ENCODE peak calls at places on chromosome 1, in six cellular contexts. One of them, this sample, is unnamed.

GRCh38 chr1:9108056-9108665 is 20.7 kb downstream of the GPR157 start:
- DNase-seq in Kasumi-1: no peak
- DNase-seq in AG09319: no peak
- DNase-seq in stimulated activated CD4-positive, alpha-beta T cell treated with anti-CD3 and anti-CD28 coated beads, Interleukin-1b, Interleukin-23, amount 100 ng/mL, for 1 hour: no peak
- DNase-seq in endothelial cell: no peak
- DNase-seq in NCI-H1092 treated with DMSO at 0.1 percent for 48 hours: no peak
- DNase-seq in this sample: no peak

GRCh38 chr1:18339161-18339560 is 141.6 kb upstream of the KLHDC7A start:
- DNase-seq in Kasumi-1: no peak
- DNase-seq in AG09319: no peak
- DNase-seq in stimulated activated CD4-positive, alpha-beta T cell treated with anti-CD3 and anti-CD28 coated beads, Interleukin-1b, Interleukin-23, amount 100 ng/mL, for 1 hour: no peak
- DNase-seq in endothelial cell: no peak
- DNase-seq in NCI-H1092 treated with DMSO at 0.1 percent for 48 hours: no peak
- DNase-seq in this sample: no peak

GRCh38 chr1:186550832-186551231 is 89.9 kb upstream of the PDC start:
- DNase-seq in Kasumi-1: no peak
- DNase-seq in AG09319: no peak
- DNase-seq in stimulated activated CD4-positive, alpha-beta T cell treated with anti-CD3 and anti-CD28 coated beads, Interleukin-1b, Interleukin-23, amount 100 ng/mL, for 1 hour: no peak
- DNase-seq in endothelial cell: no peak
- DNase-seq in NCI-H1092 treated with DMSO at 0.1 percent for 48 hours: no peak
- DNase-seq in this sample: no peak

GRCh38 chr1:167628754-167629515 is 1.1 kb upstream of the RCSD1 start:
- DNase-seq in Kasumi-1: no peak
- DNase-seq in AG09319: no peak
- DNase-seq in stimulated activated CD4-positive, alpha-beta T cell treated with anti-CD3 and anti-CD28 coated beads, Interleukin-1b, Interleukin-23, amount 100 ng/mL, for 1 hour: no peak
- DNase-seq in endothelial cell: no peak
- DNase-seq in NCI-H1092 treated with DMSO at 0.1 percent for 48 hours: no peak
- DNase-seq in this sample: no peak

GRCh38 chr1:200337831-200338230 is 72.0 kb downstream of the ZNF281 start:
- DNase-seq in Kasumi-1: no peak
- DNase-seq in AG09319: no peak
- DNase-seq in stimulated activated CD4-positive, alpha-beta T cell treated with anti-CD3 and anti-CD28 coated beads, Interleukin-1b, Interleukin-23, amount 100 ng/mL, for 1 hour: no peak
- DNase-seq in endothelial cell: no peak
- DNase-seq in NCI-H1092 treated with DMSO at 0.1 percent for 48 hours: no peak
- DNase-seq in this sample: no peak

GRCh38 chr1:11654571-11655262 is at the start of gene FBXO44:
- DNase-seq in Kasumi-1: no peak
- DNase-seq in AG09319: no peak
- DNase-seq in stimulated activated CD4-positive, alpha-beta T cell treated with anti-CD3 and anti-CD28 coated beads, Interleukin-1b, Interleukin-23, amount 100 ng/mL, for 1 hour: peak
- DNase-seq in endothelial cell: peak
- DNase-seq in NCI-H1092 treated with DMSO at 0.1 percent for 48 hours: no peak
- DNase-seq in this sample: peak

GRCh38 chr1:87513270-87513669 is 184.6 kb downstream of the LMO4 start:
- DNase-seq in Kasumi-1: no peak
- DNase-seq in AG09319: no peak
- DNase-seq in stimulated activated CD4-positive, alpha-beta T cell treated with anti-CD3 and anti-CD28 coated beads, Interleukin-1b, Interleukin-23, amount 100 ng/mL, for 1 hour: no peak
- DNase-seq in endothelial cell: no peak
- DNase-seq in NCI-H1092 treated with DMSO at 0.1 percent for 48 hours: no peak
- DNase-seq in this sample: no peak

GRCh38 chr1:100556925-100557605 is 19.1 kb downstream of the GPR88 start:
- DNase-seq in Kasumi-1: no peak
- DNase-seq in AG09319: no peak
- DNase-seq in stimulated activated CD4-positive, alpha-beta T cell treated with anti-CD3 and anti-CD28 coated beads, Interleukin-1b, Interleukin-23, amount 100 ng/mL, for 1 hour: no peak
- DNase-seq in endothelial cell: no peak
- DNase-seq in NCI-H1092 treated with DMSO at 0.1 percent for 48 hours: no peak
- DNase-seq in this sample: no peak

GRCh38 chr1:153627797-153628626 is at the start of gene S100A1:
- DNase-seq in Kasumi-1: no peak
- DNase-seq in AG09319: no peak
- DNase-seq in stimulated activated CD4-positive, alpha-beta T cell treated with anti-CD3 and anti-CD28 coated beads, Interleukin-1b, Interleukin-23, amount 100 ng/mL, for 1 hour: no peak
- DNase-seq in endothelial cell: no peak
- DNase-seq in NCI-H1092 treated with DMSO at 0.1 percent for 48 hours: no peak
- DNase-seq in this sample: peak

GRCh38 chr1:219438386-219438785 is 174.5 kb downstream of the ZC3H11B start:
- DNase-seq in Kasumi-1: no peak
- DNase-seq in AG09319: no peak
- DNase-seq in stimulated activated CD4-positive, alpha-beta T cell treated with anti-CD3 and anti-CD28 coated beads, Interleukin-1b, Interleukin-23, amount 100 ng/mL, for 1 hour: no peak
- DNase-seq in endothelial cell: no peak
- DNase-seq in NCI-H1092 treated with DMSO at 0.1 percent for 48 hours: no peak
- DNase-seq in this sample: no peak

GRCh38 chr1:6891781-6892579 is 106.7 kb downstream of the CAMTA1 start:
- DNase-seq in Kasumi-1: no peak
- DNase-seq in AG09319: no peak
- DNase-seq in stimulated activated CD4-positive, alpha-beta T cell treated with anti-CD3 and anti-CD28 coated beads, Interleukin-1b, Interleukin-23, amount 100 ng/mL, for 1 hour: no peak
- DNase-seq in endothelial cell: no peak
- DNase-seq in NCI-H1092 treated with DMSO at 0.1 percent for 48 hours: no peak
- DNase-seq in this sample: no peak

GRCh38 chr1:73564294-73564693 is 633.7 kb downstream of the LRRIQ3 start:
- DNase-seq in Kasumi-1: no peak
- DNase-seq in AG09319: no peak
- DNase-seq in stimulated activated CD4-positive, alpha-beta T cell treated with anti-CD3 and anti-CD28 coated beads, Interleukin-1b, Interleukin-23, amount 100 ng/mL, for 1 hour: no peak
- DNase-seq in endothelial cell: no peak
- DNase-seq in NCI-H1092 treated with DMSO at 0.1 percent for 48 hours: no peak
- DNase-seq in this sample: no peak

GRCh38 chr1:35505911-35506798 is 51.0 kb downstream of the KIAA0319L start:
- DNase-seq in Kasumi-1: no peak
- DNase-seq in AG09319: peak
- DNase-seq in stimulated activated CD4-positive, alpha-beta T cell treated with anti-CD3 and anti-CD28 coated beads, Interleukin-1b, Interleukin-23, amount 100 ng/mL, for 1 hour: peak
- DNase-seq in endothelial cell: no peak
- DNase-seq in NCI-H1092 treated with DMSO at 0.1 percent for 48 hours: no peak
- DNase-seq in this sample: no peak

GRCh38 chr1:51926171-51926812 is 47.8 kb upstream of the NRDC start:
- DNase-seq in Kasumi-1: peak
- DNase-seq in AG09319: no peak
- DNase-seq in stimulated activated CD4-positive, alpha-beta T cell treated with anti-CD3 and anti-CD28 coated beads, Interleukin-1b, Interleukin-23, amount 100 ng/mL, for 1 hour: no peak
- DNase-seq in endothelial cell: peak
- DNase-seq in NCI-H1092 treated with DMSO at 0.1 percent for 48 hours: no peak
- DNase-seq in this sample: no peak

GRCh38 chr1:53526451-53527101 is 67.4 kb downstream of the DMRTB1 start:
- DNase-seq in Kasumi-1: no peak
- DNase-seq in AG09319: no peak
- DNase-seq in stimulated activated CD4-positive, alpha-beta T cell treated with anti-CD3 and anti-CD28 coated beads, Interleukin-1b, Interleukin-23, amount 100 ng/mL, for 1 hour: no peak
- DNase-seq in endothelial cell: no peak
- DNase-seq in NCI-H1092 treated with DMSO at 0.1 percent for 48 hours: peak
- DNase-seq in this sample: no peak

GRCh38 chr1:166164995-166165660 is 1.7 kb downstream of the FAM78B start:
- DNase-seq in Kasumi-1: no peak
- DNase-seq in AG09319: no peak
- DNase-seq in stimulated activated CD4-positive, alpha-beta T cell treated with anti-CD3 and anti-CD28 coated beads, Interleukin-1b, Interleukin-23, amount 100 ng/mL, for 1 hour: no peak
- DNase-seq in endothelial cell: peak
- DNase-seq in NCI-H1092 treated with DMSO at 0.1 percent for 48 hours: no peak
- DNase-seq in this sample: no peak

GRCh38 chr1:154502742-154503111 is 515 bp upstream of the SHE start:
- DNase-seq in Kasumi-1: no peak
- DNase-seq in AG09319: no peak
- DNase-seq in stimulated activated CD4-positive, alpha-beta T cell treated with anti-CD3 and anti-CD28 coated beads, Interleukin-1b, Interleukin-23, amount 100 ng/mL, for 1 hour: no peak
- DNase-seq in endothelial cell: no peak
- DNase-seq in NCI-H1092 treated with DMSO at 0.1 percent for 48 hours: no peak
- DNase-seq in this sample: no peak

GRCh38 chr1:12409676-12410075 is 179.8 kb downstream of the VPS13D start:
- DNase-seq in Kasumi-1: no peak
- DNase-seq in AG09319: no peak
- DNase-seq in stimulated activated CD4-positive, alpha-beta T cell treated with anti-CD3 and anti-CD28 coated beads, Interleukin-1b, Interleukin-23, amount 100 ng/mL, for 1 hour: no peak
- DNase-seq in endothelial cell: no peak
- DNase-seq in NCI-H1092 treated with DMSO at 0.1 percent for 48 hours: no peak
- DNase-seq in this sample: no peak

GRCh38 chr1:78047131-78047530 is 1.4 kb downstream of the GIPC2 start:
- DNase-seq in Kasumi-1: no peak
- DNase-seq in AG09319: no peak
- DNase-seq in stimulated activated CD4-positive, alpha-beta T cell treated with anti-CD3 and anti-CD28 coated beads, Interleukin-1b, Interleukin-23, amount 100 ng/mL, for 1 hour: no peak
- DNase-seq in endothelial cell: no peak
- DNase-seq in NCI-H1092 treated with DMSO at 0.1 percent for 48 hours: no peak
- DNase-seq in this sample: no peak

GRCh38 chr1:8481650-8482380 is 163.9 kb downstream of the SLC45A1 start:
- DNase-seq in Kasumi-1: no peak
- DNase-seq in AG09319: no peak
- DNase-seq in stimulated activated CD4-positive, alpha-beta T cell treated with anti-CD3 and anti-CD28 coated beads, Interleukin-1b, Interleukin-23, amount 100 ng/mL, for 1 hour: no peak
- DNase-seq in endothelial cell: no peak
- DNase-seq in NCI-H1092 treated with DMSO at 0.1 percent for 48 hours: no peak
- DNase-seq in this sample: no peak

GRCh38 chr1:182598296-182598695 is 5.9 kb downstream of the RGS16 start:
- DNase-seq in Kasumi-1: no peak
- DNase-seq in AG09319: no peak
- DNase-seq in stimulated activated CD4-positive, alpha-beta T cell treated with anti-CD3 and anti-CD28 coated beads, Interleukin-1b, Interleukin-23, amount 100 ng/mL, for 1 hour: no peak
- DNase-seq in endothelial cell: no peak
- DNase-seq in NCI-H1092 treated with DMSO at 0.1 percent for 48 hours: no peak
- DNase-seq in this sample: no peak

GRCh38 chr1:70142120-70142519 is 63.3 kb downstream of the LRRC40 start:
- DNase-seq in Kasumi-1: no peak
- DNase-seq in AG09319: no peak
- DNase-seq in stimulated activated CD4-positive, alpha-beta T cell treated with anti-CD3 and anti-CD28 coated beads, Interleukin-1b, Interleukin-23, amount 100 ng/mL, for 1 hour: no peak
- DNase-seq in endothelial cell: no peak
- DNase-seq in NCI-H1092 treated with DMSO at 0.1 percent for 48 hours: no peak
- DNase-seq in this sample: no peak

GRCh38 chr1:228099331-228099732 is 3.8 kb downstream of the C1orf35 start:
- DNase-seq in Kasumi-1: no peak
- DNase-seq in AG09319: no peak
- DNase-seq in stimulated activated CD4-positive, alpha-beta T cell treated with anti-CD3 and anti-CD28 coated beads, Interleukin-1b, Interleukin-23, amount 100 ng/mL, for 1 hour: no peak
- DNase-seq in endothelial cell: no peak
- DNase-seq in NCI-H1092 treated with DMSO at 0.1 percent for 48 hours: no peak
- DNase-seq in this sample: no peak

GRCh38 chr1:60149254-60149653 is 75.7 kb upstream of the C1orf87 start:
- DNase-seq in Kasumi-1: no peak
- DNase-seq in AG09319: no peak
- DNase-seq in stimulated activated CD4-positive, alpha-beta T cell treated with anti-CD3 and anti-CD28 coated beads, Interleukin-1b, Interleukin-23, amount 100 ng/mL, for 1 hour: no peak
- DNase-seq in endothelial cell: peak
- DNase-seq in NCI-H1092 treated with DMSO at 0.1 percent for 48 hours: peak
- DNase-seq in this sample: no peak

GRCh38 chr1:9842781-9843575 is 19.2 kb upstream of the CLSTN1 start:
- DNase-seq in Kasumi-1: no peak
- DNase-seq in AG09319: no peak
- DNase-seq in stimulated activated CD4-positive, alpha-beta T cell treated with anti-CD3 and anti-CD28 coated beads, Interleukin-1b, Interleukin-23, amount 100 ng/mL, for 1 hour: no peak
- DNase-seq in endothelial cell: no peak
- DNase-seq in NCI-H1092 treated with DMSO at 0.1 percent for 48 hours: peak
- DNase-seq in this sample: peak

GRCh38 chr1:12185556-12186276 is 18.9 kb downstream of the TNFRSF1B start:
- DNase-seq in Kasumi-1: no peak
- DNase-seq in AG09319: no peak
- DNase-seq in stimulated activated CD4-positive, alpha-beta T cell treated with anti-CD3 and anti-CD28 coated beads, Interleukin-1b, Interleukin-23, amount 100 ng/mL, for 1 hour: no peak
- DNase-seq in endothelial cell: no peak
- DNase-seq in NCI-H1092 treated with DMSO at 0.1 percent for 48 hours: no peak
- DNase-seq in this sample: no peak

GRCh38 chr1:2583871-2584341 is 2.7 kb upstream of the PRXL2B start:
- DNase-seq in Kasumi-1: no peak
- DNase-seq in AG09319: no peak
- DNase-seq in stimulated activated CD4-positive, alpha-beta T cell treated with anti-CD3 and anti-CD28 coated beads, Interleukin-1b, Interleukin-23, amount 100 ng/mL, for 1 hour: no peak
- DNase-seq in endothelial cell: no peak
- DNase-seq in NCI-H1092 treated with DMSO at 0.1 percent for 48 hours: no peak
- DNase-seq in this sample: no peak

GRCh38 chr1:92087542-92087941 is 7.4 kb downstream of the BTBD8 start:
- DNase-seq in Kasumi-1: no peak
- DNase-seq in AG09319: no peak
- DNase-seq in stimulated activated CD4-positive, alpha-beta T cell treated with anti-CD3 and anti-CD28 coated beads, Interleukin-1b, Interleukin-23, amount 100 ng/mL, for 1 hour: no peak
- DNase-seq in endothelial cell: no peak
- DNase-seq in NCI-H1092 treated with DMSO at 0.1 percent for 48 hours: no peak
- DNase-seq in this sample: no peak

GRCh38 chr1:8706995-8707396 is 110.4 kb downstream of the RERE start:
- DNase-seq in Kasumi-1: no peak
- DNase-seq in AG09319: no peak
- DNase-seq in stimulated activated CD4-positive, alpha-beta T cell treated with anti-CD3 and anti-CD28 coated beads, Interleukin-1b, Interleukin-23, amount 100 ng/mL, for 1 hour: no peak
- DNase-seq in endothelial cell: no peak
- DNase-seq in NCI-H1092 treated with DMSO at 0.1 percent for 48 hours: peak
- DNase-seq in this sample: no peak

GRCh38 chr1:97270508-97271307 is 549.1 kb downstream of the PTBP2 start:
- DNase-seq in Kasumi-1: peak
- DNase-seq in AG09319: no peak
- DNase-seq in stimulated activated CD4-positive, alpha-beta T cell treated with anti-CD3 and anti-CD28 coated beads, Interleukin-1b, Interleukin-23, amount 100 ng/mL, for 1 hour: no peak
- DNase-seq in endothelial cell: peak
- DNase-seq in NCI-H1092 treated with DMSO at 0.1 percent for 48 hours: no peak
- DNase-seq in this sample: no peak

GRCh38 chr1:19081218-19081893 is 124.9 kb upstream of the IFFO2 start:
- DNase-seq in Kasumi-1: peak
- DNase-seq in AG09319: no peak
- DNase-seq in stimulated activated CD4-positive, alpha-beta T cell treated with anti-CD3 and anti-CD28 coated beads, Interleukin-1b, Interleukin-23, amount 100 ng/mL, for 1 hour: no peak
- DNase-seq in endothelial cell: no peak
- DNase-seq in NCI-H1092 treated with DMSO at 0.1 percent for 48 hours: no peak
- DNase-seq in this sample: no peak

GRCh38 chr1:230913496-230913895 is 45.2 kb upstream of the C1orf198 start:
- DNase-seq in Kasumi-1: no peak
- DNase-seq in AG09319: no peak
- DNase-seq in stimulated activated CD4-positive, alpha-beta T cell treated with anti-CD3 and anti-CD28 coated beads, Interleukin-1b, Interleukin-23, amount 100 ng/mL, for 1 hour: no peak
- DNase-seq in endothelial cell: no peak
- DNase-seq in NCI-H1092 treated with DMSO at 0.1 percent for 48 hours: no peak
- DNase-seq in this sample: no peak

GRCh38 chr1:78840447-78841251 is 165.9 kb downstream of the ADGRL4 start:
- DNase-seq in Kasumi-1: no peak
- DNase-seq in AG09319: no peak
- DNase-seq in stimulated activated CD4-positive, alpha-beta T cell treated with anti-CD3 and anti-CD28 coated beads, Interleukin-1b, Interleukin-23, amount 100 ng/mL, for 1 hour: no peak
- DNase-seq in endothelial cell: no peak
- DNase-seq in NCI-H1092 treated with DMSO at 0.1 percent for 48 hours: peak
- DNase-seq in this sample: no peak

GRCh38 chr1:246609632-246610031 is 43.4 kb downstream of the CNST start:
- DNase-seq in Kasumi-1: no peak
- DNase-seq in AG09319: no peak
- DNase-seq in stimulated activated CD4-positive, alpha-beta T cell treated with anti-CD3 and anti-CD28 coated beads, Interleukin-1b, Interleukin-23, amount 100 ng/mL, for 1 hour: no peak
- DNase-seq in endothelial cell: no peak
- DNase-seq in NCI-H1092 treated with DMSO at 0.1 percent for 48 hours: no peak
- DNase-seq in this sample: no peak

GRCh38 chr1:36464605-36465393 is 615 bp upstream of the MRPS15 start:
- DNase-seq in Kasumi-1: peak
- DNase-seq in AG09319: no peak
- DNase-seq in stimulated activated CD4-positive, alpha-beta T cell treated with anti-CD3 and anti-CD28 coated beads, Interleukin-1b, Interleukin-23, amount 100 ng/mL, for 1 hour: no peak
- DNase-seq in endothelial cell: no peak
- DNase-seq in NCI-H1092 treated with DMSO at 0.1 percent for 48 hours: no peak
- DNase-seq in this sample: no peak

GRCh38 chr1:197912739-197913494 is 4.3 kb upstream of the LHX9 start:
- DNase-seq in Kasumi-1: no peak
- DNase-seq in AG09319: no peak
- DNase-seq in stimulated activated CD4-positive, alpha-beta T cell treated with anti-CD3 and anti-CD28 coated beads, Interleukin-1b, Interleukin-23, amount 100 ng/mL, for 1 hour: no peak
- DNase-seq in endothelial cell: no peak
- DNase-seq in NCI-H1092 treated with DMSO at 0.1 percent for 48 hours: no peak
- DNase-seq in this sample: no peak

GRCh38 chr1:178530037-178530402 is 17.1 kb downstream of the TEX35 start:
- DNase-seq in Kasumi-1: no peak
- DNase-seq in AG09319: no peak
- DNase-seq in stimulated activated CD4-positive, alpha-beta T cell treated with anti-CD3 and anti-CD28 coated beads, Interleukin-1b, Interleukin-23, amount 100 ng/mL, for 1 hour: no peak
- DNase-seq in endothelial cell: no peak
- DNase-seq in NCI-H1092 treated with DMSO at 0.1 percent for 48 hours: no peak
- DNase-seq in this sample: no peak

This sample was measured in substantia nigra.